ENCODE peak calls at places on chromosomes 16 and 17, in four cellular contexts. J, U, D and Q are unnamed samples.

GRCh38 chr16:80947708-80948615 is 58.7 kb downstream of the CMC2 start:
- DNase-seq in J (peak), D (no peak), U (peak), Q (no peak)

GRCh38 chr16:86929149-86929871 is 351.0 kb downstream of the FOXL1 start:
- DNase-seq in J (peak), D (no peak), U (peak), Q (no peak)

GRCh38 chr17:7836596-7837374 is 2.8 kb downstream of the KDM6B start:
- DNase-seq in J (peak), D (peak), U (peak), Q (peak)

GRCh38 chr17:71726320-71726719 is 394.5 kb upstream of the SOX9 start:
- DNase-seq in U (no peak), D (no peak), J (no peak), Q (no peak)

GRCh38 chr16:62254847-62255246 is 218.6 kb upstream of the CDH8 start:
- DNase-seq in J (no peak), U (no peak), D (peak), Q (no peak)

GRCh38 chr17:75539969-75540729 is 14.7 kb downstream of the LLGL2 start:
- DNase-seq in D (no peak), J (no peak), U (no peak), Q (no peak)

GRCh38 chr16:87099001-87099740 is 218.0 kb downstream of the C16orf95 start:
- DNase-seq in U (no peak), J (no peak), D (no peak), Q (no peak)

GRCh38 chr17:50484341-50485155 is 5.9 kb downstream of the RSAD1 start:
- DNase-seq in U (no peak), D (no peak), J (no peak), Q (no peak)

GRCh38 chr17:7838291-7839075 is 4.5 kb downstream of the KDM6B start:
- DNase-seq in U (peak), J (no peak), D (peak), Q (no peak)

GRCh38 chr16:49492090-49492801 is 118.6 kb downstream of the C16orf78 start:
- DNase-seq in D (peak), U (no peak), J (peak), Q (no peak)

GRCh38 chr16:20868890-20869289 is 31.3 kb downstream of the DCUN1D3 start:
- DNase-seq in J (peak), U (peak), D (no peak), Q (peak)

GRCh38 chr16:66695935-66696668 is 441 bp downstream of the CMTM4 start:
- DNase-seq in J (peak), D (no peak), U (no peak), Q (no peak)

GRCh38 chr17:65587602-65588193 is 26.2 kb upstream of the AXIN2 start:
- DNase-seq in D (no peak), U (no peak), J (no peak), Q (no peak)

GRCh38 chr17:55576237-55576998 is 65.2 kb upstream of the SMIM36 start:
- DNase-seq in J (peak), D (no peak), U (peak), Q (peak)

GRCh38 chr16:85088570-85089214 is 23.6 kb downstream of the CIBAR2 start:
- DNase-seq in D (peak), U (no peak), J (no peak), Q (no peak)

GRCh38 chr16:2253293-2253692 is 1.9 kb upstream of the ECI1 start:
- DNase-seq in D (no peak), U (no peak), J (no peak), Q (no peak)

GRCh38 chr17:59154721-59155438 is at the start of gene SKA2:
- DNase-seq in D (no peak), U (peak), J (no peak), Q (no peak)

GRCh38 chr16:50096791-50097190 is 31.0 kb downstream of the HEATR3 start:
- DNase-seq in U (no peak), D (no peak), J (no peak), Q (peak)

GRCh38 chr17:45200701-45201100 is 21.0 kb upstream of the FMNL1 start:
- DNase-seq in J (no peak), D (no peak), U (no peak), Q (peak)

GRCh38 chr16:20884240-20884556 is 16.0 kb downstream of the DCUN1D3 start:
- DNase-seq in D (no peak), J (no peak), U (no peak), Q (peak)

GRCh38 chr17:14813649-14814048 is 451.5 kb downstream of the PMP22 start:
- DNase-seq in U (no peak), J (no peak), D (no peak), Q (no peak)

GRCh38 chr17:74852237-74853047 is 7.2 kb downstream of the GRIN2C start:
- DNase-seq in J (no peak), U (peak), D (peak), Q (no peak)

GRCh38 chr17:81831563-81831956 is 1.5 kb downstream of the MCRIP1 start:
- DNase-seq in U (no peak), D (no peak), J (no peak), Q (no peak)

GRCh38 chr16:64089697-64090096 is 1032.2 kb downstream of the CDH11 start:
- DNase-seq in J (peak), D (peak), U (no peak), Q (no peak)

GRCh38 chr17:75566456-75567233 is 21.0 kb upstream of the MYO15B start:
- DNase-seq in U (no peak), D (no peak), J (no peak), Q (no peak)

GRCh38 chr16:72427001-72427785 is 255.2 kb upstream of the PMFBP1 start:
- DNase-seq in J (no peak), U (no peak), D (no peak), Q (no peak)

GRCh38 chr16:55499951-55500350 is 8.9 kb upstream of the LPCAT2 start:
- DNase-seq in D (peak), J (peak), U (peak), Q (peak)

GRCh38 chr17:7634384-7634783 is 4.4 kb downstream of the SHBG start:
- DNase-seq in U (no peak), J (peak), D (peak), Q (no peak)

GRCh38 chr17:32870969-32871368 is 6.0 kb downstream of the MYO1D start:
- DNase-seq in J (no peak), D (no peak), U (no peak), Q (no peak)

GRCh38 chr16:85049864-85050263 is 22.3 kb downstream of the KIAA0513 start:
- DNase-seq in D (no peak), J (no peak), U (no peak), Q (no peak)

GRCh38 chr16:88329726-88330700 is 52.7 kb upstream of the ZNF469 start:
- DNase-seq in D (no peak), U (no peak), J (no peak), Q (peak)

GRCh38 chr16:69762843-69763556 is 868 bp downstream of the WWP2 start:
- DNase-seq in D (no peak), U (peak), J (peak), Q (no peak)

GRCh38 chr17:14336418-14336817 is 35.5 kb downstream of the HS3ST3B1 start:
- DNase-seq in J (no peak), U (no peak), D (no peak), Q (no peak)

GRCh38 chr17:9768381-9768934 is 22.9 kb downstream of the DHRS7C start:
- DNase-seq in U (no peak), D (peak), J (no peak), Q (peak)

GRCh38 chr16:24332178-24332577 is 76.0 kb downstream of the CACNG3 start:
- DNase-seq in U (no peak), D (no peak), J (no peak), Q (no peak)

GRCh38 chr16:85141491-85142128 is 29.3 kb upstream of the CIBAR2 start:
- DNase-seq in D (peak), U (no peak), J (no peak), Q (no peak)